ENCODE peak calls at places on chromosomes 7 and 10, in four cellular contexts. One of them, this sample, is unnamed.
A peak's percentile ranks its signal among the peaks of the same experiment; 100 is the strongest.

GRCh38 chr10:52121688-52122087 is 192.4 kb upstream of the DKK1 start:
- DNase-seq in CD14-positive monocyte: no peak
- DNase-seq in heart left ventricle: no peak
- DNase-seq in cardiac fibroblast: peak; percentile 10
- DNase-seq in this sample: no peak

GRCh38 chr10:97319671-97320479 is 804 bp downstream of the FRAT1 start:
- DNase-seq in cardiac fibroblast: no peak
- DNase-seq in heart left ventricle: peak; percentile 58
- DNase-seq in CD14-positive monocyte: peak; percentile 60
- DNase-seq in this sample: no peak

GRCh38 chr10:35792301-35792700 is 150.2 kb upstream of the FZD8 start:
- DNase-seq in cardiac fibroblast: no peak
- DNase-seq in heart left ventricle: no peak
- DNase-seq in CD14-positive monocyte: no peak
- DNase-seq in this sample: no peak

GRCh38 chr10:103843854-103844567 is 11.4 kb downstream of the SH3PXD2A start:
- DNase-seq in cardiac fibroblast: peak; percentile 46
- DNase-seq in heart left ventricle: peak; percentile 83
- DNase-seq in CD14-positive monocyte: no peak
- DNase-seq in this sample: no peak

GRCh38 chr7:69276011-69276729 is 322.1 kb upstream of the AUTS2 start:
- DNase-seq in CD14-positive monocyte: no peak
- DNase-seq in heart left ventricle: no peak
- DNase-seq in cardiac fibroblast: no peak
- DNase-seq in this sample: no peak

GRCh38 chr10:58818889-58819288 is 306.2 kb downstream of the BICC1 start:
- DNase-seq in cardiac fibroblast: peak; percentile 90
- DNase-seq in heart left ventricle: no peak
- DNase-seq in CD14-positive monocyte: no peak
- DNase-seq in this sample: no peak

GRCh38 chr10:98467506-98468318 is 21.0 kb upstream of the HPS1 start:
- DNase-seq in CD14-positive monocyte: peak; percentile 66
- DNase-seq in heart left ventricle: peak; percentile 74
- DNase-seq in cardiac fibroblast: peak; percentile 89
- DNase-seq in this sample: peak; percentile 69

GRCh38 chr7:149278396-149278795 is 16.4 kb downstream of the ZNF783 start:
- DNase-seq in heart left ventricle: no peak
- DNase-seq in cardiac fibroblast: no peak
- DNase-seq in CD14-positive monocyte: no peak
- DNase-seq in this sample: no peak

GRCh38 chr7:117666019-117666418 is 186.2 kb downstream of the CFTR start:
- DNase-seq in cardiac fibroblast: peak; percentile 75
- DNase-seq in CD14-positive monocyte: no peak
- DNase-seq in heart left ventricle: no peak
- DNase-seq in this sample: peak; percentile 45

GRCh38 chr10:79349072-79349491 is 1.8 kb downstream of the PPIF start:
- DNase-seq in CD14-positive monocyte: no peak
- DNase-seq in heart left ventricle: no peak
- DNase-seq in cardiac fibroblast: no peak
- DNase-seq in this sample: no peak

GRCh38 chr10:58590152-58590551 is 77.5 kb downstream of the BICC1 start:
- DNase-seq in heart left ventricle: peak; percentile 43
- DNase-seq in CD14-positive monocyte: no peak
- DNase-seq in cardiac fibroblast: peak; percentile 98
- DNase-seq in this sample: peak; percentile 55

GRCh38 chr7:138890467-138890781 is 90.8 kb downstream of the KIAA1549 start:
- DNase-seq in CD14-positive monocyte: no peak
- DNase-seq in cardiac fibroblast: no peak
- DNase-seq in heart left ventricle: no peak
- DNase-seq in this sample: no peak

GRCh38 chr10:373015-373414 is 237.8 kb downstream of the ZMYND11 start:
- DNase-seq in heart left ventricle: no peak
- DNase-seq in cardiac fibroblast: peak; percentile 17
- DNase-seq in CD14-positive monocyte: no peak
- DNase-seq in this sample: no peak

GRCh38 chr10:103491729-103492364 is 1.7 kb upstream of the NEURL1 start:
- DNase-seq in cardiac fibroblast: peak; percentile 88
- DNase-seq in heart left ventricle: no peak
- DNase-seq in CD14-positive monocyte: no peak
- DNase-seq in this sample: peak; percentile 89

GRCh38 chr10:101241840-101242707 is 12.8 kb upstream of the LBX1 start:
- DNase-seq in heart left ventricle: peak; percentile 36
- DNase-seq in cardiac fibroblast: no peak
- DNase-seq in CD14-positive monocyte: no peak
- DNase-seq in this sample: no peak

GRCh38 chr10:123942114-123942513 is 50.5 kb upstream of the CPXM2 start:
- DNase-seq in cardiac fibroblast: no peak
- DNase-seq in heart left ventricle: no peak
- DNase-seq in CD14-positive monocyte: no peak
- DNase-seq in this sample: peak; percentile 34

GRCh38 chr7:121372376-121373024 is 23.6 kb downstream of the FAM3C start:
- DNase-seq in heart left ventricle: no peak
- DNase-seq in CD14-positive monocyte: no peak
- DNase-seq in cardiac fibroblast: no peak
- DNase-seq in this sample: no peak

GRCh38 chr10:21352886-21353285 is 172.6 kb downstream of the SKIDA1 start:
- DNase-seq in cardiac fibroblast: no peak
- DNase-seq in heart left ventricle: no peak
- DNase-seq in CD14-positive monocyte: no peak
- DNase-seq in this sample: no peak

GRCh38 chr7:29126804-29127203 is 19.5 kb downstream of the CPVL start:
- DNase-seq in CD14-positive monocyte: no peak
- DNase-seq in heart left ventricle: no peak
- DNase-seq in cardiac fibroblast: no peak
- DNase-seq in this sample: no peak

GRCh38 chr7:147833549-147833948 is 757.0 kb upstream of the C7orf33 start:
- DNase-seq in heart left ventricle: no peak
- DNase-seq in CD14-positive monocyte: no peak
- DNase-seq in cardiac fibroblast: no peak
- DNase-seq in this sample: no peak

GRCh38 chr10:83142074-83142563 is 997.2 kb upstream of the GHITM start:
- DNase-seq in heart left ventricle: no peak
- DNase-seq in cardiac fibroblast: no peak
- DNase-seq in CD14-positive monocyte: no peak
- DNase-seq in this sample: no peak

GRCh38 chr7:98192781-98193457 is 18.3 kb upstream of the BHLHA15 start:
- DNase-seq in cardiac fibroblast: peak; percentile 37
- DNase-seq in CD14-positive monocyte: no peak
- DNase-seq in heart left ventricle: no peak
- DNase-seq in this sample: no peak

GRCh38 chr7:96915029-96915428 is 90.3 kb upstream of the DLX6 start:
- DNase-seq in heart left ventricle: no peak
- DNase-seq in CD14-positive monocyte: no peak
- DNase-seq in cardiac fibroblast: no peak
- DNase-seq in this sample: no peak

GRCh38 chr10:119657725-119658124 is 6.5 kb downstream of the BAG3 start:
- DNase-seq in heart left ventricle: no peak
- DNase-seq in cardiac fibroblast: no peak
- DNase-seq in CD14-positive monocyte: no peak
- DNase-seq in this sample: no peak

GRCh38 chr7:134788191-134788590 is 8.8 kb downstream of the CALD1 start:
- DNase-seq in cardiac fibroblast: peak; percentile 45
- DNase-seq in heart left ventricle: no peak
- DNase-seq in CD14-positive monocyte: no peak
- DNase-seq in this sample: no peak

GRCh38 chr10:5317547-5318107 is 47.1 kb upstream of the UCN3 start:
- DNase-seq in cardiac fibroblast: peak; percentile 95
- DNase-seq in heart left ventricle: peak; percentile 39
- DNase-seq in CD14-positive monocyte: peak; percentile 78
- DNase-seq in this sample: peak; percentile 98

GRCh38 chr10:14019983-14020668 is 310.6 kb downstream of the FRMD4A start:
- DNase-seq in heart left ventricle: no peak
- DNase-seq in cardiac fibroblast: no peak
- DNase-seq in CD14-positive monocyte: no peak
- DNase-seq in this sample: no peak

This sample was measured in RCC 7860.